ENCODE peak calls at places on chromosomes 1 and 21, in five cellular contexts. Y, G, F, M and X are unnamed samples.

GRCh38 chr1:211469938-211470529 is 21.9 kb downstream of the RD3 start:
- DNase-seq in M (peak), G (peak), F (peak), Y (peak), X (peak)

GRCh38 chr1:119771770-119772169 is 3.1 kb upstream of the HMGCS2 start:
- DNase-seq in M (no peak), F (no peak), Y (no peak), G (no peak), X (no peak)

GRCh38 chr1:27004471-27005165 is 8.0 kb downstream of the TENT5B start:
- DNase-seq in F (no peak), M (no peak), G (peak), Y (no peak), X (no peak)

GRCh38 chr1:77687519-77687906 is 5.1 kb upstream of the ZZZ3 start:
- DNase-seq in G (peak), F (no peak), Y (no peak), M (no peak), X (no peak)

GRCh38 chr1:119061700-119062099 is 73.6 kb upstream of the TBX15 start:
- DNase-seq in F (no peak), M (no peak), G (no peak), Y (no peak), X (no peak)

GRCh38 chr1:240946926-240947325 is 335.0 kb upstream of the GREM2 start:
- DNase-seq in G (peak), Y (no peak), F (no peak), M (no peak), X (no peak)

GRCh38 chr1:231781887-231782286 is 155.3 kb downstream of the DISC1 start:
- DNase-seq in F (no peak), M (no peak), Y (no peak), G (no peak), X (no peak)

GRCh38 chr1:165226326-165226725 is 130.2 kb downstream of the LMX1A start:
- DNase-seq in G (no peak), M (no peak), Y (no peak), F (no peak), X (no peak)

GRCh38 chr1:89959719-89960118 is 35.2 kb upstream of the ZNF326 start:
- DNase-seq in G (peak), Y (no peak), M (no peak), F (no peak), X (no peak)

GRCh38 chr21:30714436-30714835 is 4.1 kb downstream of the KRTAP21-3 start:
- DNase-seq in Y (no peak), M (no peak), G (peak), F (no peak), X (no peak)

GRCh38 chr1:1959840-1960479 is 40.9 kb upstream of the TMEM52 start:
- DNase-seq in F (peak), Y (no peak), G (peak), M (peak), X (peak)

GRCh38 chr1:16173447-16174260 is 17.8 kb upstream of the EPHA2 start:
- DNase-seq in F (peak), M (no peak), Y (no peak), G (no peak), X (peak)

GRCh38 chr1:17557986-17558385 is 18.5 kb downstream of the ARHGEF10L start:
- DNase-seq in G (no peak), M (no peak), F (no peak), Y (no peak), X (no peak)

GRCh38 chr1:22332795-22333499 is 118.7 kb upstream of the ZBTB40 start:
- DNase-seq in F (no peak), M (no peak), Y (no peak), G (no peak), X (no peak)

GRCh38 chr1:68725353-68725752 is 228.5 kb upstream of the DEPDC1 start:
- DNase-seq in F (peak), G (no peak), M (no peak), Y (no peak), X (no peak)

DNA sequence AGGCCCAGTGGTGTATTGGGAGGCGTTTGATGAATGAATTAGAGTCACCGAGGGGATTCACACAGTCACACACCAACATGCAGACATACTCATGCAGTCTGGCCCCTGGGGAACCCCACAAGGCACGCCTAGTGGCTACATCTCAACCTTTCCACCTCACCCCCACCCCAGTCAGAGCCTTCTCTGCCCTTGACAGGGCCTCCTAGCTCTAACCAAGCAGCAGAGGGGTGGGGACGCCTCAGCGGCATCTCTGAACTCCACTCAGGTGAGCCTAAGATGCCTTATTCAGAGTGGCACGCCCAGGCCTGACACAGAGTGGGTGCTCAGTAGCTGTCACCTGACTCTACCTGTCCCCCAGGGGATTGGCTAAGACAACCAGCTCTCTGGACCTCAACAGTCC is 3.6 kb upstream of the SDC3 start:
- DNase-seq in F (no peak), Y (no peak), M (no peak), G (no peak), X (no peak)
- H3K27ac ChIP-seq in F (no peak), Y (no peak), M (no peak), G (no peak), X (no peak)

DNA sequence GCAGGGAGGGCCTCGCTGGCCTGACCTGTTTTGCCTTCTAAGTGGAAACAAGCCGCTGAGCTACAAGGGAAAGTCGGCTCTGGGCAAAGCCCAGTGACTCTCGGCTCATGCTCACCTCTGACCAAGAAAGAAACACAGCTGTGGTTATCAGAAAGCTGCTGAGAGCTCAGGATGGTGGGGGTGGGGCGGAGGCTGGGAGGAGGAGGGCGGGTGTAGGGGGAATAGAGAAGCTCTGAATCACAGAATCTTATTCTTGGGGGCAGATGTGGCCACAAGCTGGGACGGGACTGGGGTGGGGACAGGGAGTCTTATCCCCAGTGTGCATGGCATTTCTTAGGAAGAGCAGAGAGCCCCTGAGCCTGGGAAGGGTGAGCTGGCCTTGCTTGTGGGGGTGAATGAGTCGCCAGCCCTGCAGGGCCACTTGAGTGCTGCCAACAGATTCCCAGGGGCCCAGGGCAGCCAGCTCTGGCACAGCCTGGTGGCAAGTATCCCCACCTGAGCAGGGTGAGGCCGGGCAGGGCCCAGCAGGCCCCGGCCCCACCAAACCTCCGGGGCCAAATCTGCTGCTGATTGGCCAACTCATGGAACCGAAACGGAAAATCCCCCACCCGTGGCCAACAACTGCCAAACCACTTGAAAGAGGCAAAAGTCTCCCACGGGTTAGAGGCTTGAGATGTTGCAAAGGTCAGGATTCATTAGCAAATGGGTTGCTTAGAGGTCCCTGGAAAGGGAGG is 120.6 kb downstream of the SPSB1 start:
- DNase-seq in F (peak), G (peak), M (peak), Y (peak), X (no peak)
- H3K27ac ChIP-seq in F (peak), G (no peak), M (peak), Y (peak), X (peak)

DNA sequence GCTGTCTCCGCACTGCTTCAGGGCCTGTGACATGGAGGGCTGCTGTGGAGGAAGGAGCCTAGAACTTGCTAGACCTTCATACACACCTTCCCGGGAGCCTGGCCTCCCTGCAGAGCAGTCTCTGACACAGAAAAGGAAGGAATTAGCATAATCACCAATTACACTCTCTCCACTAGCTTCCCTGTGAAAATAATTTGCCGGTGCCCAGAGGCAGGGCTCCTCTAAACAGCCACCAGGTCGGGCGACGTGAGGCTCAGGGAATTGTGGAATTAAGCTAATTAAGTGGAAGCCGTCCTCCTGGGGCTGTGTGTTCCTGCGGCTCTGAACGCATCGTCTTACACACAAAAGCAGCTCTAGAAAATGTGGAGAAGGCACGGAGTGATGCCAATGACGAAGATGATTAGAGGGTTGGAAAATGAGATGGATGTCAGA is 82.6 kb downstream of the NENF start:
- DNase-seq in G (peak), Y (no peak), M (no peak), F (no peak), X (no peak)
- H3K27ac ChIP-seq in G (no peak), Y (no peak), M (no peak), F (no peak), X (no peak)

GRCh38 chr1:248850124-248850523 is 8.8 kb downstream of the ZNF692 start:
- DNase-seq in M (no peak), G (no peak), Y (no peak), F (no peak), X (no peak)

GRCh38 chr1:248850536-248851251 is 8.2 kb downstream of the ZNF692 start:
- DNase-seq in G (peak), F (no peak), Y (no peak), M (no peak), X (no peak)

GRCh38 chr1:248848596-248848995 is 10.3 kb downstream of the ZNF692 start:
- DNase-seq in F (no peak), M (no peak), Y (no peak), G (no peak), X (no peak)

GRCh38 chr1:248849152-248849551 is 9.7 kb downstream of the ZNF692 start:
- DNase-seq in M (no peak), Y (no peak), G (no peak), F (no peak), X (no peak)

GRCh38 chr1:248849637-248850036 is 9.2 kb downstream of the ZNF692 start:
- DNase-seq in G (no peak), M (no peak), Y (no peak), F (no peak), X (no peak)
- H3K27ac ChIP-seq in G (no peak), M (no peak), Y (no peak), F (no peak), X (no peak)

DNA sequence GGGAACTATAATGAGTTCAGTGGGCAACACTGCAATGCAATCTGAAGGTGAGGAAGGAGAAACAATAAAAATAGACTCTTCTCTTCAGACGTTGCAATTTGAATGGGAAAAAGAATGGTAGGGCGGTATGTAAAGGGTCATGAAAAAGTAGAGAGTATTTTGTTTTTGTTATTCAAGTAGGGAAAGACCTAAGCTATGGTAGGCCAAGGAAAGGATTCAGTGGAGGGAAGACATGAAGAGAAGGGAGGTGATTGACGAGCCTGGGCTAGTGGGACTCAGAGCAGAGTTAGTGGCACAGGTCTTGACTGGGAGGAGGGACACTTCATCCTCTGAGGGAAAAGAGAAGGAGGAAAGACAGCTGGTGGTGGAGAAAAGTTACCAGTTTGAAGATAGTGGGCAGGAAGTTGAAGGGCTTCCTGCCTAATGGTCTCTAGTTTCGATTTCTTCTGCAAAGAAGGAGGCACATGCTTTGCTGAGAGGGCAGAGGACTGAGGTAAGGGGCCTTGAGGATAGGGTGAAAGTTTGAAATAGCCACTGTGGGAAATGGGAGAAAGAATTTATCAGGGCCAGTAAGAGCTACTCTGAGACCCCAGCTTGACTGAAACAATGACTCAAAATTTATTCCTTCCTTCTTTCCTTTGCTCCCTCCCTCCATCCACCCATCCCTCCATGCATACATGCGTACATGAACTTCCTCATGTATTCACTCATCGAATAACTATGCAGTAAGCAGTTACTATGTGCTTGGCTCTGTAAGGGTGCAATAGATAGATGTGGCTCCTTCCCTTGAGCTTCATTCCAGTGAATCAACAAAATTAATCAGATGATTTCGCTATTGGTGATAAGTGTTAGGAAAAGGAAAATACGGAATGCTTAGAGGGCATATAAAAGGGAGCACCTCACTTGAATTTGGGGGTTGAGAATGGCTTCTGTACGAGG is 4.2 kb downstream of the CD48 start:
- DNase-seq in G (no peak), Y (no peak), M (no peak), F (no peak), X (no peak)
- H3K27ac ChIP-seq in G (no peak), Y (no peak), M (no peak), F (no peak), X (no peak)

DNA sequence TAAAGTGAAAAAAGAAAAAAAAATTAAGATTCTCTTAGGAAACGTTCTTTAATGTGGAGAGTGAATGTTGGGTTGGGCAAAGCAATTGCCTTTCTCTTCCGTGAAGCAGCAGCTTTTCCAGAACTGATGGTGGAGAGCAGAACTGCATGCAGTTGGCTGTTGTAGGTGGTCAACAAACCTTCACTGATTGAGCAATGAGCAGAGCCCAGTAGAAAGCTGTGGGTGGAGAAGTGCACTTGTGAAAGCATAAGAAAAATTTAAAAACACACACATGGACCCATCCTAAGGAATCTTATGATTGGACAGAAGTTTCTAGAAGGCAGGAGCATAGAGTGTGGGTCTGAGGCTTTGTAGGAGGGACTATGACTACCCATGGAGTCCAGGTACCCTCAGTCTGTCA is 4.5 kb downstream of the PRELP start:
- DNase-seq in M (no peak), F (no peak), G (no peak), Y (no peak), X (no peak)
- H3K27ac ChIP-seq in M (peak), F (no peak), G (no peak), Y (peak), X (no peak)

GRCh38 chr1:55078470-55078869 is 39.1 kb downstream of the PCSK9 start:
- DNase-seq in Y (no peak), F (no peak), G (no peak), M (no peak), X (no peak)

GRCh38 chr1:55079651-55080050 is 40.3 kb downstream of the PCSK9 start:
- DNase-seq in M (no peak), G (no peak), Y (no peak), F (no peak), X (no peak)

GRCh38 chr1:55074455-55074854 is 35.1 kb downstream of the PCSK9 start:
- DNase-seq in Y (no peak), M (no peak), F (no peak), G (no peak), X (no peak)

GRCh38 chr1:55073187-55073916 is 34.0 kb downstream of the PCSK9 start:
- DNase-seq in G (no peak), Y (no peak), F (no peak), M (no peak), X (no peak)

GRCh38 chr1:55076356-55076755 is 37.0 kb downstream of the PCSK9 start:
- DNase-seq in M (no peak), G (no peak), F (no peak), Y (no peak), X (no peak)
- H3K27ac ChIP-seq in M (no peak), G (no peak), F (no peak), Y (no peak), X (no peak)

GRCh38 chr1:234916840-234917239 is 211.8 kb downstream of the TOMM20 start:
- DNase-seq in F (no peak), G (no peak), Y (no peak), M (no peak), X (no peak)
- H3K27ac ChIP-seq in F (no peak), G (no peak), Y (peak), M (peak), X (peak)

DNA sequence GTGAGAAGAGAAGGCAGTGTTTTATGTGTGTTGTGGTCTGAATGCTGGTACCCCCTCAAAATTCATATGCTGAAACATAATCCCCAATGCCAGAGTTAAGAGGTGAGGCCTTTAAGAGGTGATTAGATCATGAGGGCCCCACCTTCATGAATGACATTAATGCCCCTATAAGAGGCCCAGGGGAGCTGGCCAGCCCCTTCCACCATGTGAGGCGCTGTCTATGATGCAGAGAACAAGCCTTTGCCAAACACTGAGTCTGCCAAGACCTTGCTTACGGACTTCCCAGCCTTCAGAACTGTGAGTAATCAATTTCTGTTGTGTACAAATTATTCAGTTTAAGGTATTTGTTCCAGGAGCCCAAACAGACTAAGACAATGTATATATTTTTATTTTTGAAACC is 20.2 kb downstream of the CAPZB start:
- DNase-seq in Y (no peak), F (no peak), M (no peak), G (no peak), X (no peak)
- H3K27ac ChIP-seq in Y (peak), F (no peak), M (no peak), G (no peak), X (no peak)

GRCh38 chr1:180646547-180646946 is 14.7 kb downstream of the XPR1 start:
- DNase-seq in F (no peak), G (no peak), Y (no peak), M (no peak), X (no peak)
- H3K27ac ChIP-seq in F (no peak), G (no peak), Y (no peak), M (no peak), X (no peak)